ENCODE peak calls at places on chromosome 22, in eight cellular contexts. S is HCT116, V is suprapubic skin, H is SK-N-SH, R is sigmoid colon, C is K562, P is upper lobe of left lung, L is Panc1. A is an unnamed sample. For H3K4me1, the result is how much of the 10 kb centered on the place peaks cover.

GRCh38 chr22:26958378-26958777 is 301.0 kb downstream of the MIAT start:
- DNase-seq in S (no peak), V (no peak), H (no peak), R (no peak), C (no peak), P (no peak), L (no peak), A (no peak)

GRCh38 chr22:47032091-47032943 is 269.9 kb downstream of the TBC1D22A start:
- DNase-seq in S (no peak), V (peak), H (no peak), R (peak), C (no peak), P (peak), L (no peak), A (peak)

GRCh38 chr22:29080061-29080975 is 7.5 kb downstream of the KREMEN1 start:
- DNase-seq in S (no peak), V (peak), H (peak), R (no peak), C (no peak), P (no peak), L (no peak), A (no peak)

GRCh38 chr22:42695294-42695693 is 25.4 kb downstream of the A4GALT start:
- DNase-seq in S (no peak), V (no peak), H (no peak), R (no peak), C (no peak), P (no peak), L (no peak), A (no peak)

GRCh38 chr22:48376936-48377335 is 1450.7 kb downstream of the BRD1 start:
- DNase-seq in S (no peak), V (no peak), H (no peak), R (peak), C (no peak), P (no peak), L (no peak), A (no peak)

GRCh38 chr22:31631381-31631780 is 30.6 kb downstream of the PISD start:
- DNase-seq in S (no peak), V (no peak), H (peak), R (no peak), C (no peak), P (no peak), L (no peak), A (no peak)

GRCh38 chr22:42287174-42287890 is 16.9 kb upstream of the TCF20 start:
- DNase-seq in S (no peak), V (no peak), H (no peak), R (no peak), C (no peak), P (no peak), L (no peak), A (no peak)

GRCh38 chr22:31950226-31950625 is 5.9 kb downstream of the YWHAH start:
- DNase-seq in S (no peak), V (no peak), H (no peak), R (no peak), C (no peak), P (no peak), L (no peak), A (no peak)

GRCh38 chr22:27433585-27434190 is 367.9 kb downstream of the MN1 start:
- DNase-seq in S (no peak), V (no peak), H (no peak), R (no peak), C (no peak), P (no peak), L (no peak), A (no peak)

GRCh38 chr22:48569476-48570233 is 1258.0 kb downstream of the BRD1 start:
- DNase-seq in S (no peak), V (no peak), H (no peak), R (no peak), C (no peak), P (peak), L (no peak), A (no peak)

GRCh38 chr22:23251445-23252093 is 71.3 kb downstream of the BCR start:
- DNase-seq in S (peak), V (no peak), H (no peak), R (no peak), C (no peak), P (no peak), L (peak), A (peak)

GRCh38 chr22:23249506-23250423 is 69.5 kb downstream of the BCR start:
- DNase-seq in S (no peak), V (no peak), H (peak), R (no peak), C (peak), P (no peak), L (no peak), A (no peak)

GRCh38 chr22:23248583-23248982 is 68.3 kb downstream of the BCR start:
- DNase-seq in S (no peak), V (no peak), H (no peak), R (no peak), C (peak), P (no peak), L (no peak), A (no peak)

GRCh38 chr22:23253475-23254055 is 73.3 kb downstream of the BCR start:
- DNase-seq in S (no peak), V (no peak), H (no peak), R (no peak), C (no peak), P (no peak), L (no peak), A (no peak)

GRCh38 chr22:23250424-23251363 is 70.4 kb downstream of the BCR start:
- DNase-seq in S (no peak), V (no peak), H (no peak), R (no peak), C (peak), P (no peak), L (no peak), A (no peak)
- H3K4me1 ChIP-seq in S (under half), V (under half), H (under half), R (under half), C (under half), P (under half), L (under half), A (under half)

GRCh38 chr22:24066872-24067271 is 55.8 kb downstream of the CABIN1 start:
- DNase-seq in S (no peak), V (no peak), H (no peak), R (peak), C (no peak), P (no peak), L (no peak), A (peak)
- TF ChIP-seq POLR2AphosphoS5 in S (no peak), V (no peak), H (no peak), R (no peak), C (no peak), P (no peak), L (no peak), A (no peak)

DNA sequence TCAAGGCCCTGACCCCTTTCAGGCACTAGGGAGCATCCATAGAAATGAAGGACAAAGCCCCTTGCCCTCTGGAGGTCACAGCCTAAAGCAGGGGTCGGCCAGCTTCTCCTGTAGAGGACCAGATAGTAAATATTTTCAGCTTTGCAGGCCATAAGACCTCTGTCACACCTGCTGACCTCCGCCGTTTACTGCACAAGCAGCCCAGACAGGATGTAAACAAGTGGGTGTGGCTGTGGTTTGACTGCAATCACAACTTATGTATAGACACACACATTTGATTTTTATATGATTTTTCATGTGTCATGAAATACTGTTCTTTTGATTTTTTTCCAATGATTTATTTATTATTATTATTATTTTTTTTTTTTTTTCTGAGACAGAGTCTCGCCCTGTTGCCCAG is 34.3 kb downstream of the KIAA1671 start:
- DNase-seq in S (no peak), V (no peak), H (no peak), R (no peak), C (no peak), P (no peak), L (no peak), A (peak)
- H3K4me1 ChIP-seq in S (under half), V (under half), H (under half), R (under half), C (under half), P (under half), L (under half), A (under half)

GRCh38 chr22:39481054-39481453 is 21.0 kb upstream of the MIEF1 start:
- DNase-seq in S (no peak), V (no peak), H (no peak), R (no peak), C (no peak), P (no peak), L (no peak), A (no peak)
- TF ChIP-seq POLR2AphosphoS5 in S (no peak), V (no peak), H (no peak), R (no peak), C (no peak), P (no peak), L (no peak), A (no peak)

GRCh38 chr22:33302549-33302948 is 244.4 kb upstream of the SYN3 start:
- DNase-seq in S (no peak), V (no peak), H (no peak), R (no peak), C (no peak), P (no peak), L (no peak), A (no peak)

GRCh38 chr22:33299245-33299956 is 241.2 kb upstream of the SYN3 start:
- DNase-seq in S (no peak), V (no peak), H (no peak), R (no peak), C (no peak), P (no peak), L (no peak), A (no peak)

GRCh38 chr22:33302049-33302545 is 243.9 kb upstream of the SYN3 start:
- DNase-seq in S (peak), V (peak), H (peak), R (peak), C (peak), P (peak), L (peak), A (peak)

GRCh38 chr22:33300165-33300564 is 242.0 kb upstream of the SYN3 start:
- DNase-seq in S (no peak), V (no peak), H (no peak), R (no peak), C (no peak), P (no peak), L (no peak), A (no peak)

GRCh38 chr22:33303109-33303508 is 244.9 kb upstream of the SYN3 start:
- DNase-seq in S (no peak), V (no peak), H (no peak), R (no peak), C (no peak), P (no peak), L (no peak), A (no peak)
- H3K4me1 ChIP-seq in S (under half), V (under half), H (under half), R (under half), C (under half), P (under half), L (under half), A (under half)

GRCh38 chr22:37618674-37619073 is 10.0 kb downstream of the GGA1 start:
- DNase-seq in S (no peak), V (no peak), H (no peak), R (no peak), C (no peak), P (no peak), L (no peak), A (no peak)

GRCh38 chr22:37618072-37618656 is 9.5 kb downstream of the GGA1 start:
- DNase-seq in S (no peak), V (no peak), H (no peak), R (peak), C (no peak), P (no peak), L (no peak), A (no peak)

GRCh38 chr22:37617431-37617830 is 8.8 kb downstream of the GGA1 start:
- DNase-seq in S (no peak), V (no peak), H (no peak), R (no peak), C (no peak), P (no peak), L (no peak), A (no peak)

GRCh38 chr22:37619991-37620390 is 11.4 kb downstream of the GGA1 start:
- DNase-seq in S (no peak), V (no peak), H (no peak), R (peak), C (no peak), P (no peak), L (no peak), A (no peak)

DNA sequence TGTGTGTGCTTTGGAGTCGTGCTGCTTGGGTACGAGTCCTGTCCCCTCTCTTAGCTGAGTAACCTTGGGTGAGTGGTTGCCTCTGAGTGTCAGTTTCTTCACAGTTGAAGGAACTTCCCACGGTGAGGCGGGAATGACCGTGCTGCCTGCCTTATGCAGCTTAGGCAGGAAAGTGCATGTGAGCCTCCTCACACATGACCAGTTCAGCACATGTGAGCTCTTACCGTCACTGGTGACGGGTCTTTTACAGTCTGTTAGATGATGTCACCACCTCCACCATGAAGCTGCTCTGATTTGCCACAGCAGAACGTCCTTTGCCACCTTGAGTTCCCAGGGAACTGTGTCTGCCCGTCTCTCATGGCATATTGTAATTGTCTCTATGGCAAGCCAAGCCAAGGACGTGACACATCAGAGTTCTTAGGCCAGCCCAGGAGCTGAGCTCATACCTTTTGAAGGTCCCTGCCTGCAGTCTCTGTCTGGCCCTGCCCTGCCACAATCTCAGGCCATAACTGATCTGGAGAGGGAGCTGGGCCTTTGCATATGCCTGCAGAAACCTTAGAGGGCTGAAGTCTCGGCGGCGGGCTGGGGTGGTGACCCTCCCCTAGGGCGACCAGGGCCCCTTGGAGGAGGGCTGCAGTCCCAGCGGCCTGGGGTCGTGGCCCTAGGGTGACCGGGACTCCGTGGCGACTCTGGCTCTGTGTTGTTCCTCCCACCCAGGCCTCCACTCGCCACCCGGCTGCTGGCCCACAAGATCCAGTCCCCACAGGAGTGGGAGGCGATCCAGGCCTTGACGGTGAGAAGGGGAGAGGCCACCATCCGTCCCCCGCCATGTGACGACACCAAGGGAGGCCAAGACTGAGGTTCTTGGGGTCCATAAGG is 7.8 kb downstream of the GGA1 start:
- DNase-seq in S (no peak), V (peak), H (no peak), R (no peak), C (no peak), P (peak), L (no peak), A (no peak)
- TF ChIP-seq POLR2AphosphoS5 in S (no peak), V (no peak), H (no peak), R (no peak), C (no peak), P (no peak), L (no peak), A (no peak)

GRCh38 chr22:22035771-22036314 is 53.3 kb upstream of the TOP3B start:
- DNase-seq in S (no peak), V (no peak), H (no peak), R (no peak), C (no peak), P (no peak), L (no peak), A (no peak)
- H3K4me1 ChIP-seq in S (under half), V (under half), H (under half), R (under half), C (under half), P (under half), L (under half), A (under half)

GRCh38 chr22:40502919-40503318 is 132.5 kb downstream of the SGSM3 start:
- DNase-seq in S (no peak), V (no peak), H (no peak), R (no peak), C (no peak), P (no peak), L (no peak), A (no peak)

GRCh38 chr22:40504285-40505249 is 132.0 kb downstream of the MRTFA start:
- DNase-seq in S (no peak), V (no peak), H (no peak), R (no peak), C (no peak), P (no peak), L (no peak), A (no peak)

GRCh38 chr22:40498454-40499186 is 128.2 kb downstream of the SGSM3 start:
- DNase-seq in S (peak), V (no peak), H (no peak), R (no peak), C (no peak), P (no peak), L (peak), A (no peak)

DNA sequence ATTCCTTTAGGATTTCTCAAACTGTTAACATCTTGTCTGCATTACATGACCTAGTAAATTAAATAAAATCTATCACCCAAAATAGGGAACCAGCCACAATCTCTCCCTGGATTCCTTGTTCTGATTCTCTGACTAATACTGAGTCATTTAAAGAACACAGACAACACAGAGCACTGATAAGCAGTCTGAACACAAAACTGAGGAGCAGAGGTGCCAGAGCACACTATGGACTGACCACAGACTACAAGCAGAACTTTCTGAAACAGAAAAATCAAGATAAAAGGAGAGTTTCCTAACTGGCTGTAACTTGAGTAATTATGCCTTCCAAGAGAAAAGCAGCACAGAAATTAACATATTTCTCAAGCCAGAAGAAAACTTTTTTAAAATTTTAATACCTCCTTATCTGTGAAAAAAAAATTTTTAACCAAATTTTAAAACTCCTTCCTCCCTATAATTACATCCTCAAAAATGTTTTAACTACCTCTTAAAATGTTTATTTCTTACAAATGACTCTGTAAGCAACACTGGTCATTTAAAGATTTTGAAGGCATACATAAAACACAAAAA is 128.9 kb downstream of the SGSM3 start:
- DNase-seq in S (peak), V (no peak), H (peak), R (no peak), C (peak), P (no peak), L (peak), A (no peak)
- TF ChIP-seq POLR2AphosphoS5 in S (peak), V (no peak), H (peak), R (no peak), C (peak), P (peak), L (peak), A (no peak)

A was measured in transverse colon.